ENCODE peak calls at places on chromosomes 3 and 15, in six cellular contexts. V is stimulated activated CD8-positive, alpha-beta memory T cell treated with anti-CD3 and anti-CD28 coated beads, Interleukin-12 subunit alpha, Interleukin-12 subunit beta, amount 100 ng/mL, for 1 hour; H is Ammon's horn; G is fibroblast of lung; B is D341Med; Y is foreskin keratinocyte. T is an unnamed sample.

GRCh38 chr15:93982226-93982641 is 249.1 kb upstream of the MCTP2 start:
- DNase-seq in H (peak; percentile 16), V (no peak), G (peak; percentile 20), B (no peak), Y (no peak), T (peak; percentile 17)

GRCh38 chr3:146152841-146153240 is 8.1 kb downstream of the PLOD2 start:
- DNase-seq in B (no peak), G (no peak), H (no peak), Y (no peak), V (no peak), T (no peak)

GRCh38 chr3:85790445-85791030 is 831.7 kb downstream of the CADM2 start:
- DNase-seq in V (no peak), Y (no peak), G (no peak), H (no peak), B (no peak), T (no peak)

GRCh38 chr3:33887478-33887877 is 89.0 kb downstream of the PDCD6IP start:
- DNase-seq in Y (no peak), H (no peak), B (no peak), G (no peak), V (no peak), T (no peak)

GRCh38 chr3:23002846-23003800 is 200.0 kb upstream of the UBE2E2 start:
- DNase-seq in B (peak; percentile 39), Y (no peak), V (no peak), H (peak; percentile 75), G (peak; percentile 36), T (no peak)

GRCh38 chr15:29233566-29233965 is 36.1 kb downstream of the NSMCE3 start:
- DNase-seq in Y (peak; percentile 21), V (no peak), B (no peak), G (peak; percentile 5), H (peak; percentile 43), T (no peak)

GRCh38 chr15:40298216-40298935 is 9.4 kb downstream of the PLCB2 start:
- DNase-seq in V (no peak), B (no peak), G (no peak), H (no peak), Y (no peak), T (no peak)

GRCh38 chr15:90400759-90401314 is 12.8 kb downstream of the IQGAP1 start:
- DNase-seq in Y (peak; percentile 82), V (peak; percentile 45), H (peak; percentile 62), B (peak; percentile 43), G (peak; percentile 98), T (peak; percentile 41)

GRCh38 chr15:95025924-95026728 is 794.8 kb downstream of the MCTP2 start:
- DNase-seq in H (no peak), Y (peak; percentile 25), V (no peak), G (peak; percentile 39), B (no peak), T (peak; percentile 24)

GRCh38 chr3:46096336-46096735 is 69.1 kb upstream of the XCR1 start:
- DNase-seq in V (no peak), G (peak; percentile 20), B (no peak), H (no peak), Y (no peak), T (no peak)

GRCh38 chr3:100401674-100402036 is 316 bp downstream of the LNP1 start:
- DNase-seq in Y (no peak), B (peak; percentile 41), V (peak; percentile 21), G (peak; percentile 66), H (peak; percentile 54), T (peak; percentile 20)

GRCh38 chr3:82494977-82495489 is 733.6 kb upstream of the GBE1 start:
- DNase-seq in G (no peak), B (no peak), H (no peak), V (no peak), Y (no peak), T (no peak)

GRCh38 chr3:156148345-156148945 is 28.1 kb downstream of the KCNAB1 start:
- DNase-seq in V (no peak), G (no peak), H (no peak), B (no peak), Y (no peak), T (no peak)

GRCh38 chr3:145649368-145649887 is 511.6 kb downstream of the PLOD2 start:
- DNase-seq in V (no peak), Y (no peak), G (no peak), B (no peak), H (no peak), T (no peak)

GRCh38 chr3:58366699-58367098 is 34.0 kb downstream of the PXK start:
- DNase-seq in V (no peak), B (no peak), H (no peak), G (peak; percentile 57), Y (no peak), T (no peak)

GRCh38 chr3:17810759-17811158 is 68.3 kb upstream of the TBC1D5 start:
- DNase-seq in H (no peak), V (no peak), G (peak; percentile 67), Y (peak; percentile 17), B (no peak), T (no peak)

GRCh38 chr15:94692697-94693096 is 461.3 kb downstream of the MCTP2 start:
- DNase-seq in H (no peak), Y (peak; percentile 81), B (no peak), G (peak; percentile 17), V (no peak), T (no peak)

GRCh38 chr3:126773783-126774182 is 69.7 kb downstream of the CHCHD6 start:
- DNase-seq in V (no peak), G (no peak), B (no peak), H (no peak), Y (no peak), T (no peak)

GRCh38 chr15:99928429-99928981 is 195.3 kb upstream of the LYSMD4 start:
- DNase-seq in Y (peak; percentile 26), H (peak; percentile 85), V (peak; percentile 82), G (peak; percentile 72), B (peak; percentile 87), T (peak; percentile 82)

GRCh38 chr3:60399295-60399694 is 852.0 kb downstream of the FHIT start:
- DNase-seq in B (no peak), Y (no peak), H (no peak), G (peak; percentile 20), V (no peak), T (no peak)

GRCh38 chr15:47872869-47873301 is 155.6 kb downstream of the SEMA6D start:
- DNase-seq in B (no peak), G (no peak), H (no peak), Y (no peak), V (no peak), T (no peak)

GRCh38 chr15:63913786-63914185 is 80.0 kb upstream of the HERC1 start:
- DNase-seq in Y (peak; percentile 41), G (no peak), B (no peak), H (no peak), V (no peak), T (no peak)

GRCh38 chr3:105836533-105836932 is 32.3 kb downstream of the CBLB start:
- DNase-seq in V (no peak), H (peak; percentile 66), G (peak; percentile 96), B (no peak), Y (no peak), T (no peak)

GRCh38 chr3:139948898-139949297 is 13.9 kb downstream of the CLSTN2 start:
- DNase-seq in Y (no peak), B (no peak), H (no peak), V (no peak), G (no peak), T (no peak)

GRCh38 chr3:190458040-190458439 is 8.3 kb upstream of the TMEM207 start:
- DNase-seq in Y (no peak), H (peak; percentile 12), V (no peak), B (no peak), G (peak; percentile 8), T (no peak)

GRCh38 chr3:93934366-93935046 is 39.2 kb downstream of the PROS1 start:
- DNase-seq in H (no peak), G (no peak), Y (no peak), B (no peak), V (no peak), T (no peak)

GRCh38 chr3:80663426-80663825 is 895.6 kb upstream of the ROBO1 start:
- DNase-seq in H (no peak), G (no peak), V (no peak), B (no peak), Y (no peak), T (no peak)

GRCh38 chr3:39241502-39241901 is 38.3 kb downstream of the CX3CR1 start:
- DNase-seq in Y (no peak), B (no peak), V (no peak), G (no peak), H (no peak), T (no peak)

GRCh38 chr3:187318819-187319616 is 27.5 kb upstream of the MASP1 start:
- DNase-seq in B (peak; percentile 56), V (peak; percentile 26), G (peak; percentile 54), Y (no peak), H (peak; percentile 74), T (peak; percentile 49)

GRCh38 chr15:88637841-88638625 is 783 bp upstream of the ISG20 start:
- DNase-seq in B (peak; percentile 36), V (no peak), Y (no peak), H (no peak), G (no peak), T (no peak)

GRCh38 chr3:151431940-151432339 is 28.9 kb downstream of the IGSF10 start:
- DNase-seq in H (no peak), Y (peak; percentile 95), B (no peak), G (peak; percentile 98), V (no peak), T (no peak)

GRCh38 chr15:28082891-28083688 is 16.0 kb downstream of the OCA2 start:
- DNase-seq in Y (no peak), B (no peak), G (no peak), H (no peak), V (no peak), T (no peak)

GRCh38 chr3:155983834-155984474 is 113.5 kb downstream of the GMPS start:
- DNase-seq in G (peak; percentile 20), Y (no peak), B (no peak), H (no peak), V (no peak), T (no peak)

GRCh38 chr3:196356556-196356955 is 18.4 kb upstream of the TM4SF19 start:
- DNase-seq in H (no peak), V (no peak), Y (no peak), G (no peak), B (no peak), T (no peak)